ENCODE peak calls at places on chromosomes 11 and 22, in eight cellular contexts. Q, I, V, G, D, J, L and C are unnamed samples.

GRCh38 chr11:71545405-71545966 is 2.7 kb upstream of the KRTAP5-9 start:
- DNase-seq in G (no peak), V (no peak), L (no peak), J (no peak), Q (no peak), I (no peak), D (no peak), C (no peak)

GRCh38 chr11:127966821-127967220 is 620.5 kb downstream of the ETS1 start:
- DNase-seq in Q (no peak), I (no peak), L (no peak), V (no peak), G (no peak), J (no peak), D (no peak), C (no peak)

GRCh38 chr11:110376711-110377324 is 52.9 kb upstream of the FDX1 start:
- DNase-seq in V (peak), I (peak), J (peak), Q (peak), L (peak), D (peak), G (peak), C (peak)

GRCh38 chr22:29041408-29041807 is 20.2 kb downstream of the C22orf31 start:
- DNase-seq in Q (peak), G (no peak), J (no peak), D (no peak), I (no peak), V (no peak), L (peak), C (peak)

GRCh38 chr11:116686891-116687290 is 85.9 kb downstream of the BUD13 start:
- DNase-seq in L (no peak), V (no peak), I (no peak), D (peak), G (no peak), J (peak), Q (no peak), C (no peak)

GRCh38 chr11:108302121-108302785 is 79.4 kb downstream of the ATM start:
- DNase-seq in L (peak), J (no peak), I (no peak), Q (no peak), D (no peak), G (no peak), V (no peak), C (peak)

GRCh38 chr11:69073445-69073844 is 24.7 kb downstream of the TPCN2 start:
- DNase-seq in L (no peak), V (no peak), Q (no peak), J (no peak), I (no peak), G (no peak), D (no peak), C (no peak)

GRCh38 chr22:19654338-19654922 is 59.9 kb upstream of the SEPTIN5 start:
- DNase-seq in J (no peak), V (no peak), D (no peak), L (no peak), Q (no peak), I (no peak), G (no peak), C (no peak)

GRCh38 chr11:118615282-118615979 is 8.0 kb downstream of the PHLDB1 start:
- DNase-seq in J (no peak), L (peak), Q (no peak), D (peak), I (no peak), G (no peak), V (peak), C (no peak)

GRCh38 chr22:46815132-46815531 is 52.7 kb downstream of the TBC1D22A start:
- DNase-seq in I (no peak), G (no peak), J (no peak), L (no peak), Q (no peak), D (peak), V (no peak), C (no peak)

GRCh38 chr11:8503872-8504491 is 90.0 kb downstream of the STK33 start:
- DNase-seq in I (no peak), V (no peak), L (no peak), D (no peak), J (no peak), G (no peak), Q (no peak), C (no peak)

GRCh38 chr11:31529189-31529588 is 19.6 kb downstream of the ELP4 start:
- DNase-seq in Q (no peak), G (no peak), D (no peak), J (no peak), L (no peak), V (no peak), I (no peak), C (no peak)

GRCh38 chr11:75733346-75734107 is 15.9 kb downstream of the MOGAT2 start:
- DNase-seq in J (no peak), V (no peak), D (peak), L (peak), Q (peak), G (no peak), I (peak), C (no peak)

GRCh38 chr11:39236916-39237315 is 2222.5 kb downstream of the LRRC4C start:
- DNase-seq in V (no peak), G (no peak), D (no peak), L (peak), J (no peak), Q (no peak), I (no peak), C (no peak)

GRCh38 chr11:3200388-3201111 is 18.1 kb downstream of the MRGPRG start:
- DNase-seq in V (peak), D (no peak), G (no peak), L (no peak), J (peak), Q (peak), I (no peak), C (no peak)

GRCh38 chr22:22855085-22855484 is 32.5 kb upstream of the IGLL5 start:
- DNase-seq in D (no peak), I (no peak), J (no peak), L (no peak), V (no peak), G (no peak), Q (no peak), C (no peak)

GRCh38 chr11:61718046-61718531 is 34.3 kb upstream of the MYRF start:
- DNase-seq in V (no peak), D (no peak), Q (no peak), G (no peak), I (no peak), L (no peak), J (no peak), C (no peak)

GRCh38 chr11:66328307-66329144 is 7.7 kb downstream of the RIN1 start:
- DNase-seq in J (peak), D (peak), V (peak), I (peak), Q (peak), G (peak), L (peak), C (peak)

GRCh38 chr22:48720662-48721393 is 1106.8 kb downstream of the BRD1 start:
- DNase-seq in J (peak), G (no peak), Q (peak), D (no peak), V (no peak), I (no peak), L (no peak), C (no peak)

GRCh38 chr11:69440876-69441275 is 40.6 kb upstream of the LINC01488 start:
- DNase-seq in Q (peak), G (no peak), V (no peak), L (no peak), D (no peak), I (no peak), J (peak), C (no peak)

GRCh38 chr11:92267968-92268367 is 43.4 kb downstream of the FAT3 start:
- DNase-seq in L (peak), J (no peak), I (no peak), G (no peak), V (no peak), D (no peak), Q (no peak), C (no peak)

GRCh38 chr11:115276182-115276581 is 228.0 kb downstream of the CADM1 start:
- DNase-seq in L (no peak), Q (no peak), G (no peak), I (no peak), D (no peak), V (no peak), J (no peak), C (no peak)

GRCh38 chr11:6755303-6755952 is 16.3 kb downstream of the OR2AG2 start:
- DNase-seq in V (no peak), J (no peak), G (peak), Q (peak), L (no peak), D (peak), I (no peak), C (peak)

GRCh38 chr22:47333625-47334024 is 571.2 kb downstream of the TBC1D22A start:
- DNase-seq in V (no peak), D (no peak), J (no peak), Q (no peak), G (no peak), I (no peak), L (peak), C (peak)

GRCh38 chr11:83115992-83116641 is 40.8 kb upstream of the PCF11 start:
- DNase-seq in L (no peak), J (no peak), V (no peak), I (no peak), D (no peak), G (no peak), Q (no peak), C (no peak)

GRCh38 chr11:69948256-69949141 is 129.3 kb upstream of the FGF3 start:
- DNase-seq in J (no peak), D (peak), I (peak), L (peak), Q (peak), V (peak), G (no peak), C (no peak)

GRCh38 chr11:35039076-35039475 is 99.9 kb upstream of the CD44 start:
- DNase-seq in I (no peak), J (no peak), L (no peak), V (no peak), Q (no peak), G (no peak), D (no peak), C (peak)

GRCh38 chr11:35036642-35037041 is 102.3 kb upstream of the CD44 start:
- DNase-seq in Q (no peak), G (no peak), J (no peak), D (no peak), V (no peak), I (no peak), L (no peak), C (peak)

GRCh38 chr11:35035894-35036408 is 103.0 kb upstream of the CD44 start:
- DNase-seq in V (no peak), L (peak), D (no peak), I (no peak), Q (no peak), G (peak), J (no peak), C (peak)

GRCh38 chr11:35040221-35040942 is 98.6 kb upstream of the CD44 start:
- DNase-seq in J (no peak), I (no peak), V (no peak), L (peak), D (peak), G (no peak), Q (peak), C (peak)

DNA sequence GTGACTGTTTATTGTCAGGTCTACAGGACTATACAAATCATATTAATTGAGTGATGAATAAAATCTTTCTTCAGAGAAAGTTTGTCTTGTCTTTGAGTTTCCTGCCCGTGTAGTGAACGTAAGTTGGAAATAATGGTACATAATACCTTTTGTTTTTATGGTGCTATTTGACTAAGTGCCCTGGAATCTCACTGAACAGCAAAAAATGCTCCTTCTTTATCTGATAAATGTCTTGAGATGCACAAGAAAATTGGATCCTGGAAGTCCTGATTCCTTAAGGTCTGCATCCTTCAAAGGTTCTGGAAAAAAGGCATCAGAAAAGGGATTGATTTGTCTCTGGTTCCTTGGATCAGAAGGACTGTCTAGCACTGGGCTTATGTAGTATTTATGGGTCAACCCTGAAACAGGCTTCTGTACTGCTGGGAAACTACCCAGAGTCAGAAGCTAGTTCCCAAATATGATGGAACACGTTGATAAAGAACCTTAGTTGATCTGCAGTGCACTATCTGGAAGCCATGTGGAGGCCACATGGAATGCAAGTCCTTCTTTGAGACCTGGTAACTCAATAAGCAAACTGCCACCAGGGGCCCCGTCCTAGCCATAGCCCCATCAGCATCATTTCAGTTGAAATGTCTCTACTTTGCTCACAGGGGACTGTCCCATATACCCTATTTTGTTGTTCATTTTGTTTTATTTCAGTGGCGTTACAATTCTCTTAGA is 100.6 kb upstream of the CD44 start:
- DNase-seq in V (no peak), G (no peak), D (no peak), I (no peak), J (no peak), L (peak), Q (no peak), C (peak)
- TF ChIP-seq CTCF in V (no peak), G (no peak), D (no peak), I (no peak), J (no peak), L (no peak), Q (no peak), C (no peak)

GRCh38 chr22:43827336-43827735 is 15.2 kb upstream of the EFCAB6 start:
- DNase-seq in Q (peak), J (no peak), D (no peak), G (no peak), L (no peak), V (no peak), I (no peak), C (no peak)
- H3K4me3 ChIP-seq in Q (peak), J (no peak), D (no peak), G (no peak), L (peak), V (no peak), I (no peak), C (no peak)

DNA sequence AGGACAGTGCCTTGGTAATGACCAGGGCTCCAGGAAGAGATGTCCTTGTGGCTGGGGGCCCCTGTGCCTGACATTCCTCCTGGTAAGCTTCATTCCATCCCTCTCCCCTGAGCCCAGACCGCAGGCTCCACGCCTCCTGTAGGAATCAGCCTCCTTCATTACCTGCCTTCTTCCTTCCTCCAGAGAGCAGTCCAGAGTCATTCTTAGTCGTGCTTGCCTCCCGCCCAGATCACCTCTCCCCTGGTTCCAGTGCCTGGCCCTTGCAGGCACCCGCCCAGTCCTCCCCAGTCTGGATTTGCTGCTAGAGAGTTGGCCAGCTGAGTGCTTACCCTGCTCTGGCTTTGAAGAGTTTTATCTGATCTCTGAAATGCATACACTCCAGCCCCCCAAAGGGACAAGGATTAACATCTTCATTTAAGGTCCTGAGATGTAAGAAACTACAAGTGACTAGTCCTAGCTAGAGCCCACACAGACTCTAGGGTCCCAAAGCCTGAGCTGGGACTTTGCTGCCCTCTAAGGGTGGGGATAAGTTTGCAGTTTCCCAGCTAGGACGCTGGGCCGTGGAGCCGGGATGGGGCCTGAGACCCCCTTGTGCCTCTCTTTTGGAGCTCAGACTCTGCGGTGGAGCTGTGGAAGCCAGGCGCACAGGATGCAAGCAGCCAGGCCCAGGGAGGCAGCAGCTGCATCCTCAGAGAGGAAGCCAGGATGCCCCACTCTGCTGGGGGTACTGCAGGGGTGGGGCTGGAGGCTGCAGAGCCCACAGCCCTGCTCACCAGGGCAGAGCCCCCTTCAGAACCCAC is 1.6 kb downstream of the NR1H3 start:
- DNase-seq in G (peak), L (no peak), D (peak), J (no peak), Q (peak), V (no peak), I (no peak), C (peak)
- TF ChIP-seq CTCF in G (peak), L (peak), D (peak), J (peak), Q (peak), V (peak), I (peak), C (peak)

GRCh38 chr11:111414267-111414931 is 35.3 kb upstream of the POU2AF1 start:
- DNase-seq in L (no peak), G (peak), J (no peak), V (no peak), Q (no peak), I (no peak), D (no peak), C (no peak)
- H3K4me3 ChIP-seq in L (no peak), G (peak), J (no peak), V (no peak), Q (no peak), I (no peak), D (no peak), C (no peak)

GRCh38 chr11:123561046-123561781 is 93.2 kb downstream of the SCN3B start:
- DNase-seq in V (peak), G (no peak), L (peak), D (no peak), J (no peak), I (peak), Q (peak), C (peak)
- TF ChIP-seq CTCF in V (no peak), G (no peak), L (peak), D (no peak), J (no peak), I (peak), Q (peak), C (peak)

GRCh38 chr11:57217053-57217452 is 20.0 kb downstream of the APLNR start:
- DNase-seq in J (no peak), V (peak), L (no peak), Q (no peak), G (no peak), I (peak), D (no peak), C (no peak)

GRCh38 chr11:57214494-57214893 is 22.6 kb downstream of the APLNR start:
- DNase-seq in V (no peak), L (peak), Q (no peak), D (no peak), G (no peak), J (no peak), I (no peak), C (peak)

GRCh38 chr11:57216463-57216862 is 20.6 kb downstream of the APLNR start:
- DNase-seq in Q (no peak), G (no peak), I (no peak), D (no peak), V (no peak), L (no peak), J (no peak), C (no peak)

GRCh38 chr11:57213282-57214086 is 23.6 kb downstream of the APLNR start:
- DNase-seq in V (no peak), J (no peak), D (no peak), Q (no peak), I (no peak), G (peak), L (peak), C (peak)

GRCh38 chr11:57214087-57214395 is 23.0 kb downstream of the APLNR start:
- DNase-seq in J (no peak), D (no peak), Q (no peak), V (no peak), G (no peak), I (no peak), L (peak), C (peak)
- H3K4me3 ChIP-seq in J (no peak), D (no peak), Q (no peak), V (no peak), G (no peak), I (no peak), L (no peak), C (no peak)

DNA sequence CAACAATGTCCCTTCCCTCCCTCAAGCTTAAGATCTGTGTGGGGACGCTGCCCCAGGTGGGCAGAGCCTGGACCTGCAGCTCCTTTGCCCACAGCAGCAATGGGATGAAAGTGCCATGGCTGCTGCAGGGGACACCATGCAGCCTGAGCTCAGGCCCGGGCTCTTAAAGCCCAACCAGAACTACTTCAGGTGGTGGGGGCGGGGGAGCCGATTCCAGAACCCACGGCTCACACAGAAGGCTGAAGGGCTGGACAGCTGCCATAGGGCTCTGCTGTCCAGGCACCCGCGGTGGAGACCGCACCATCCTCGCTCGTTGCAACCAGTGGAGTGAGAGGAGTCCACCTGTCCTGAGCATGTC is 12.5 kb downstream of the CHID1 start:
- DNase-seq in V (no peak), L (peak), J (no peak), D (no peak), G (no peak), I (no peak), Q (no peak), C (peak)
- TF ChIP-seq CTCF in V (no peak), L (peak), J (no peak), D (no peak), G (peak), I (peak), Q (peak), C (no peak)

GRCh38 chr11:85133636-85134035 is 493.5 kb downstream of the DLG2 start:
- DNase-seq in G (no peak), D (no peak), J (no peak), I (no peak), L (no peak), V (no peak), Q (no peak), C (no peak)

GRCh38 chr11:85137597-85137996 is 489.5 kb downstream of the DLG2 start:
- DNase-seq in G (no peak), J (no peak), D (no peak), I (no peak), L (no peak), Q (no peak), V (no peak), C (no peak)

GRCh38 chr11:85132839-85133238 is 494.3 kb downstream of the DLG2 start:
- DNase-seq in Q (no peak), L (peak), V (no peak), G (no peak), J (no peak), I (no peak), D (no peak), C (peak)
- H3K4me3 ChIP-seq in Q (no peak), L (peak), V (no peak), G (no peak), J (no peak), I (peak), D (no peak), C (no peak)